ENCODE peak calls at places on chromosomes 4 and X, in four cellular contexts. A is right atrium auricular region; W is activated CD8-positive, alpha-beta T cell treated with anti-CD3 and anti-CD28 coated beads, Interleukin-2, amount 10 ng/mL, durations not matched to agents 7 days and 5 days; Q is stomach. M is an unnamed sample.

GRCh38 chr4:1041147-1041935 is 29.9 kb downstream of the FGFRL1 start:
- DNase-seq in A (no peak), W (no peak), Q (peak; percentile 43), M (no peak)

GRCh38 chr4:186700746-186701145 is 22.9 kb downstream of the FAT1 start:
- DNase-seq in A (peak; percentile 97), W (no peak), Q (no peak), M (no peak)

GRCh38 chr4:150771374-150771773 is 189.4 kb downstream of the MAB21L2 start:
- DNase-seq in A (no peak), W (no peak), Q (no peak), M (no peak)

GRCh38 chrX:13341491-13342101 is 21.7 kb upstream of the ATXN3L start:
- DNase-seq in A (no peak), W (no peak), Q (no peak), M (no peak)

GRCh38 chr4:169286562-169287301 is 16.0 kb upstream of the SH3RF1 start:
- DNase-seq in A (no peak), W (no peak), Q (no peak), M (no peak)

GRCh38 chr4:85769009-85769408 is 294.1 kb downstream of the ARHGAP24 start:
- DNase-seq in A (no peak), W (no peak), Q (no peak), M (no peak)

GRCh38 chrX:65781845-65782244 is 114.4 kb downstream of the MSN start:
- DNase-seq in A (no peak), W (no peak), Q (no peak), M (no peak)

GRCh38 chrX:49257846-49258748 is 6.4 kb downstream of the FOXP3 start:
- DNase-seq in A (no peak), W (no peak), Q (no peak), M (no peak)

GRCh38 chrX:9670136-9670905 is 95.3 kb downstream of the GPR143 start:
- DNase-seq in A (no peak), W (no peak), Q (no peak), M (no peak)

GRCh38 chrX:71515039-71515398 is 17.9 kb upstream of the OGT start:
- DNase-seq in A (no peak), W (no peak), Q (no peak), M (no peak)

GRCh38 chr4:140641789-140642439 is 73.2 kb upstream of the UCP1 start:
- DNase-seq in A (no peak), W (no peak), Q (peak; percentile 46), M (no peak)

GRCh38 chr4:1235381-1236102 is 13.4 kb downstream of the CTBP1 start:
- DNase-seq in A (no peak), W (no peak), Q (no peak), M (no peak)

GRCh38 chr4:113686950-113687718 is 74.4 kb downstream of the CAMK2D start:
- DNase-seq in A (no peak), W (peak; percentile 45), Q (no peak), M (no peak)

GRCh38 chr4:2042207-2042946 is 16.8 kb upstream of the NAT8L start:
- DNase-seq in A (no peak), W (peak; percentile 51), Q (peak; percentile 49), M (peak; percentile 34)

GRCh38 chrX:10577863-10578262 is 42.5 kb downstream of the MID1 start:
- DNase-seq in A (no peak), W (no peak), Q (no peak), M (no peak)

GRCh38 chrX:115582871-115583729 is 22.1 kb downstream of the PLS3 start:
- DNase-seq in A (no peak), W (no peak), Q (no peak), M (no peak)

GRCh38 chrX:39112143-39112542 is 310.9 kb downstream of the MID1IP1 start:
- DNase-seq in A (no peak), W (no peak), Q (no peak), M (no peak)

GRCh38 chr4:27318740-27319139 is 458.1 kb downstream of the STIM2 start:
- DNase-seq in A (no peak), W (peak; percentile 23), Q (no peak), M (peak; percentile 46)

GRCh38 chr4:18593297-18594002 is 571.9 kb upstream of the LCORL start:
- DNase-seq in A (peak; percentile 70), W (peak; percentile 59), Q (peak; percentile 49), M (peak; percentile 57)

M was measured in endothelial cell.